ENCODE peak calls at places on chromosomes 3 and 15, in five cellular contexts. One of them, this sample, is unnamed.

GRCh38 chr3:170355738-170356595 is 1.5 kb upstream of the SKIL start:
- DNase-seq in H1: no peak
- DNase-seq in stomach: peak; percentile 35
- DNase-seq in A549: peak; percentile 66
- DNase-seq in tibial nerve: no peak
- DNase-seq in this sample: peak; percentile 47

GRCh38 chr15:55912982-55913381 is 80.4 kb downstream of the NEDD4 start:
- DNase-seq in H1: no peak
- DNase-seq in stomach: no peak
- DNase-seq in A549: no peak
- DNase-seq in tibial nerve: no peak
- DNase-seq in this sample: no peak

GRCh38 chr3:11522398-11522715 is 121.4 kb downstream of the VGLL4 start:
- DNase-seq in stomach: no peak
- DNase-seq in A549: no peak
- DNase-seq in tibial nerve: no peak
- DNase-seq in H1: no peak
- DNase-seq in this sample: no peak

GRCh38 chr3:110583373-110583935 is 488.2 kb upstream of the NECTIN3 start:
- DNase-seq in H1: no peak
- DNase-seq in stomach: no peak
- DNase-seq in A549: peak; percentile 65
- DNase-seq in tibial nerve: no peak
- DNase-seq in this sample: no peak

GRCh38 chr3:14231998-14232501 is 53.4 kb downstream of the LSM3 start:
- DNase-seq in A549: no peak
- DNase-seq in H1: no peak
- DNase-seq in tibial nerve: no peak
- DNase-seq in stomach: no peak
- DNase-seq in this sample: no peak

GRCh38 chr3:179147571-179148445 is at the start of gene PIK3CA:
- DNase-seq in tibial nerve: peak; percentile 88
- DNase-seq in A549: peak; percentile 95
- DNase-seq in stomach: peak; percentile 94
- DNase-seq in H1: peak; percentile 78
- DNase-seq in this sample: peak; percentile 92

GRCh38 chr3:177145954-177146353 is 51.3 kb downstream of the TBL1XR1 start:
- DNase-seq in A549: no peak
- DNase-seq in stomach: no peak
- DNase-seq in H1: no peak
- DNase-seq in tibial nerve: no peak
- DNase-seq in this sample: no peak

GRCh38 chr3:76487446-76487845 is 552.5 kb upstream of the ROBO2 start:
- DNase-seq in tibial nerve: no peak
- DNase-seq in A549: no peak
- DNase-seq in stomach: no peak
- DNase-seq in H1: no peak
- DNase-seq in this sample: no peak

GRCh38 chr3:194874206-194874605 is 188.5 kb downstream of the FAM43A start:
- DNase-seq in H1: peak; percentile 7
- DNase-seq in tibial nerve: no peak
- DNase-seq in A549: no peak
- DNase-seq in stomach: no peak
- DNase-seq in this sample: no peak

GRCh38 chr15:61034793-61035710 is 194.1 kb downstream of the RORA start:
- DNase-seq in A549: no peak
- DNase-seq in stomach: no peak
- DNase-seq in H1: no peak
- DNase-seq in tibial nerve: no peak
- DNase-seq in this sample: no peak

GRCh38 chr3:135649361-135649760 is 316.2 kb upstream of the PPP2R3A start:
- DNase-seq in stomach: no peak
- DNase-seq in tibial nerve: no peak
- DNase-seq in H1: no peak
- DNase-seq in A549: no peak
- DNase-seq in this sample: no peak

GRCh38 chr3:194983620-194984019 is 287.3 kb downstream of the XXYLT1 start:
- DNase-seq in H1: peak; percentile 7
- DNase-seq in tibial nerve: no peak
- DNase-seq in A549: no peak
- DNase-seq in stomach: no peak
- DNase-seq in this sample: no peak

GRCh38 chr3:32340039-32340438 is 51.6 kb upstream of the CMTM7 start:
- DNase-seq in stomach: no peak
- DNase-seq in H1: no peak
- DNase-seq in A549: peak; percentile 61
- DNase-seq in tibial nerve: no peak
- DNase-seq in this sample: no peak

GRCh38 chr15:71802770-71803169 is 7.6 kb upstream of the NR2E3 start:
- DNase-seq in stomach: no peak
- DNase-seq in A549: no peak
- DNase-seq in tibial nerve: no peak
- DNase-seq in H1: peak; percentile 96
- DNase-seq in this sample: no peak

GRCh38 chr15:87268675-87269074 is 987.9 kb downstream of the NTRK3 start:
- DNase-seq in tibial nerve: no peak
- DNase-seq in A549: no peak
- DNase-seq in stomach: no peak
- DNase-seq in H1: no peak
- DNase-seq in this sample: no peak

GRCh38 chr3:169939320-169939719 is 27.3 kb upstream of the SEC62 start:
- DNase-seq in A549: no peak
- DNase-seq in stomach: no peak
- DNase-seq in tibial nerve: no peak
- DNase-seq in H1: no peak
- DNase-seq in this sample: no peak

GRCh38 chr3:40873456-40873855 is 325.8 kb upstream of the CTNNB1 start:
- DNase-seq in H1: no peak
- DNase-seq in tibial nerve: no peak
- DNase-seq in stomach: no peak
- DNase-seq in A549: no peak
- DNase-seq in this sample: no peak

GRCh38 chr3:172213765-172214358 is 174.5 kb downstream of the FNDC3B start:
- DNase-seq in H1: no peak
- DNase-seq in stomach: no peak
- DNase-seq in tibial nerve: no peak
- DNase-seq in A549: no peak
- DNase-seq in this sample: no peak

GRCh38 chr3:108096506-108097325 is 5.9 kb upstream of the CD47 start:
- DNase-seq in H1: no peak
- DNase-seq in A549: no peak
- DNase-seq in tibial nerve: no peak
- DNase-seq in stomach: no peak
- DNase-seq in this sample: no peak

GRCh38 chr3:73796382-73796781 is 171.6 kb upstream of the PDZRN3 start:
- DNase-seq in A549: no peak
- DNase-seq in H1: no peak
- DNase-seq in stomach: no peak
- DNase-seq in tibial nerve: no peak
- DNase-seq in this sample: no peak

GRCh38 chr15:89809787-89810148 is 4.9 kb downstream of the ANPEP start:
- DNase-seq in tibial nerve: no peak
- DNase-seq in A549: no peak
- DNase-seq in stomach: no peak
- DNase-seq in H1: no peak
- DNase-seq in this sample: no peak

GRCh38 chr15:89808160-89808870 is 6.3 kb downstream of the ANPEP start:
- DNase-seq in stomach: no peak
- DNase-seq in H1: no peak
- DNase-seq in tibial nerve: no peak
- DNase-seq in A549: no peak
- DNase-seq in this sample: no peak

GRCh38 chr15:89807689-89808088 is 7.0 kb downstream of the ANPEP start:
- DNase-seq in H1: no peak
- DNase-seq in stomach: no peak
- DNase-seq in A549: no peak
- DNase-seq in tibial nerve: no peak
- DNase-seq in this sample: no peak

GRCh38 chr15:89810837-89811236 is 3.8 kb downstream of the ANPEP start:
- DNase-seq in H1: no peak
- DNase-seq in stomach: no peak
- DNase-seq in A549: no peak
- DNase-seq in tibial nerve: no peak
- DNase-seq in this sample: no peak

DNA sequence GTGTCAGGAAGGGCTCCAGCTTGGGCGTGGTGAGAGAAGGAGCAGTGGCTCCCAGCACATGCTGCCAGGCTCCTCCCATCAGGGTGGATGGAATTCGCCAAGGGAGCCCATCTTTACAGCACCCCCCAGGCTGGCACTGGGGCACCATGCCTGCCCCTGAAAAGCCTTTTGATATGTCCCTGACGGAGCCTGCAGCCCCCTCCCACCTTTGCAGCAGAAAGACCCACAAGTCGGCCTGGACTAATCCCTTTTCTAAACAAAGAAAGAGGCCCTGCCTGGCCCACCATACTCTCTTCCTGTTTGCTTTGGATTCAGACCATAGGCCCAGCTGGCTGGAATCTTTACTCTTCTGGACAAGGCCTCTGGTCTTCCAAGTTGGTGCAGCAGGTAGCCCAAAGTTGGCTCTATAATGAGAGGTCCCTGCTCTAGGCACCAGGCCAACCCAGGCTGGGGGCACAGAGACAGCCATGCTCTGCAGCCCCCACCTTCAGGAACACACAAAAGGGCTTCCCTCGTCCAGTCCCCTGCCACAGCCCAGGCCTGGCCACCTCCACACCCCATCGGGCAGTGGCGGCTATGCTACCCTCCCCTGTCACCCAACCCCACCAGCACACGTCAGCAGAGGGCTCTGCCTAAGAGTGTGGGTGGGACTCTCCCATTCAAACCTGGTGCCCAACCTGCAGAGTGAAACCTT is 5.4 kb downstream of the ANPEP start:
- DNase-seq in A549: no peak
- DNase-seq in H1: no peak
- DNase-seq in stomach: peak; percentile 41
- DNase-seq in tibial nerve: no peak
- DNase-seq in this sample: no peak
- TF ChIP-seq EP300 in A549: no peak
- TF ChIP-seq EP300 in H1: no peak
- TF ChIP-seq EP300 in stomach: no peak
- TF ChIP-seq EP300 in tibial nerve: no peak
- TF ChIP-seq EP300 in this sample: no peak

GRCh38 chr15:51624022-51624421 is 1.5 kb upstream of the DMXL2 start:
- DNase-seq in H1: no peak
- DNase-seq in A549: no peak
- DNase-seq in tibial nerve: no peak
- DNase-seq in stomach: no peak
- DNase-seq in this sample: no peak

GRCh38 chr15:51623386-51623938 is 891 bp upstream of the DMXL2 start:
- DNase-seq in stomach: no peak
- DNase-seq in tibial nerve: no peak
- DNase-seq in A549: peak; percentile 73
- DNase-seq in H1: no peak
- DNase-seq in this sample: no peak

GRCh38 chr15:51621917-51622268 is 678 bp downstream of the DMXL2 start:
- DNase-seq in H1: peak; percentile 72
- DNase-seq in A549: peak; percentile 69
- DNase-seq in stomach: peak; percentile 42
- DNase-seq in tibial nerve: peak; percentile 13
- DNase-seq in this sample: peak; percentile 34

GRCh38 chr15:51621155-51621554 is 1.4 kb downstream of the DMXL2 start:
- DNase-seq in A549: no peak
- DNase-seq in stomach: no peak
- DNase-seq in tibial nerve: no peak
- DNase-seq in H1: no peak
- DNase-seq in this sample: no peak

GRCh38 chr15:51622269-51623180 is at the start of gene DMXL2:
- DNase-seq in stomach: peak; percentile 83
- DNase-seq in H1: peak; percentile 94
- DNase-seq in A549: peak; percentile 95
- DNase-seq in tibial nerve: peak; percentile 46
- DNase-seq in this sample: peak; percentile 80
- TF ChIP-seq EP300 in stomach: no peak
- TF ChIP-seq EP300 in H1: no peak
- TF ChIP-seq EP300 in A549: no peak
- TF ChIP-seq EP300 in tibial nerve: no peak
- TF ChIP-seq EP300 in this sample: no peak

GRCh38 chr3:61975936-61976335 is 397.4 kb downstream of the FEZF2 start:
- DNase-seq in tibial nerve: no peak
- DNase-seq in H1: no peak
- DNase-seq in stomach: no peak
- DNase-seq in A549: no peak
- DNase-seq in this sample: no peak
- TF ChIP-seq EP300 in tibial nerve: no peak
- TF ChIP-seq EP300 in H1: no peak
- TF ChIP-seq EP300 in stomach: no peak
- TF ChIP-seq EP300 in A549: no peak
- TF ChIP-seq EP300 in this sample: no peak

DNA sequence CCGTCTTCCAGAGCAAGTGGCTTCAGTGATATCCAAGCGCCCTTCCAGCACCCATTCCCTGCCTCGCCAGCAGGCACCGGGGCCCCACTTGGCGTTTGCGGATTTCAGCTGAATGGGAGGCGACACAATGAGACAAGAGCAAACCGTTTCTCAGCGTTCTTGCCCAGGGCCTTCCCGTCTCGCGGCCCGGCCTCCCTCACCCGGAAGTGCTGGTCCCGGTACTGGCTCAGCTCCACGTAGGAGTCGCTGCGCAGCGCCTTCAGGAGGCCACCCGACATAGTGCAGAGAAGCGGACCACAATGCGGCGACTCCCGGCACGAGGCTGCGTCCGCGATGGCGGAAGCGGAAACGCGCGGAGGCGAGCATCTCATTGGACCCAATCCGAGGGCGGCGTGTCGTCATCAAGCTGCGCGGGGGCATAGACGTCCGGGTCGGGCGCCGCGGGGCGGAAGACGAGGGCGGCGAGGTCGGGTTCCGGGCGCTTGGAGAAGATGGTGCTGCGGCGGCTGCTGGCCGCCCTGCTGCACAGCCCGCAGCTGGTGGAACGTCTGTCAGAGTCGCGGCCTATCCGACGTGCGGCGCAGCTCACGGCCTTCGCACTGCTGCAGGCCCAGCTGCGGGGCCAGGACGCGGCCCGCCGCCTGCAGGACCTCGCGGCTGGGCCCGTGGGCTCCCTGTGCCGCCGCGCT is at the start of gene NCBP2:
- DNase-seq in stomach: peak; percentile 99
- DNase-seq in H1: peak; percentile 99
- DNase-seq in A549: peak; percentile 97
- DNase-seq in tibial nerve: peak; percentile 99
- DNase-seq in this sample: peak; percentile 98
- TF ChIP-seq EP300 in stomach: peak; percentile 29
- TF ChIP-seq EP300 in H1: no peak
- TF ChIP-seq EP300 in A549: no peak
- TF ChIP-seq EP300 in tibial nerve: peak; percentile 85
- TF ChIP-seq EP300 in this sample: no peak

DNA sequence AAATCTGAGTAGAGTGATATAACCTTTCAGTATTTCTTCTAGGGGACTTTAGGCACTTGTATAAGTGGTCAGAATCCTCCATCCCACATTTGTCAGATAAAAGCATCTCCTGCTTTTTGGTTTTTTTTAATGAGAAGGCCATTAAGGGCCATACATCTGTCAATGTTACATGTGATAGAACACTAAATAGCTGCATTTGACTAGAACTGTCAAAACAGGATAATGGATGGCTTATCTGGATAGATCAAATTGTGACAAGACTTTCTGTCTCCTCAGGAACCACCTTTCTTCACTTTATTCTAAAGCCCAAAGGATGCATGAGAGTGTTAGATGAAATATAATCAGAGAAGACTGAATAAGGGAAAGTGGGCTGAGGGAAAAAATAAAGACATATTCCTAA is 533.4 kb upstream of the TGFBR2 start:
- DNase-seq in H1: no peak
- DNase-seq in stomach: no peak
- DNase-seq in A549: no peak
- DNase-seq in tibial nerve: no peak
- DNase-seq in this sample: no peak
- TF ChIP-seq EP300 in H1: no peak
- TF ChIP-seq EP300 in stomach: no peak
- TF ChIP-seq EP300 in A549: no peak
- TF ChIP-seq EP300 in tibial nerve: no peak
- TF ChIP-seq EP300 in this sample: no peak